ENCODE peak calls at places on chromosomes 2 and 18, in nine cellular contexts. T, V, R, M, K, O, N, G and Q are unnamed samples.

GRCh38 chr2:226984461-226985226 is 148.8 kb downstream of the RHBDD1 start:
- DNase-seq in G (no peak), R (peak), T (no peak), M (no peak), V (no peak), O (no peak), N (no peak), K (no peak), Q (no peak)

GRCh38 chr2:21395366-21395765 is 271.6 kb downstream of the TDRD15 start:
- DNase-seq in G (no peak), V (no peak), R (no peak), T (no peak), N (no peak), O (no peak), K (peak), M (no peak), Q (peak)

GRCh38 chr2:229434131-229434530 is 163.0 kb upstream of the PID1 start:
- DNase-seq in K (no peak), M (no peak), V (peak), G (no peak), T (no peak), R (no peak), N (no peak), O (no peak), Q (peak)

GRCh38 chr2:18901255-18901654 is 311.9 kb upstream of the NT5C1B start:
- DNase-seq in T (no peak), K (no peak), O (no peak), R (no peak), G (no peak), M (no peak), N (no peak), V (no peak), Q (no peak)

GRCh38 chr2:109266511-109266910 is 137.5 kb downstream of the SH3RF3 start:
- DNase-seq in O (no peak), G (no peak), T (no peak), R (no peak), K (no peak), N (peak), M (no peak), V (no peak), Q (no peak)

GRCh38 chr2:71892896-71893295 is 254.8 kb downstream of the CYP26B1 start:
- DNase-seq in M (no peak), K (no peak), O (no peak), G (no peak), V (no peak), R (no peak), N (no peak), T (no peak), Q (peak)

GRCh38 chr2:237062585-237062984 is 23.1 kb upstream of the COPS8 start:
- DNase-seq in T (no peak), O (peak), M (peak), G (no peak), N (no peak), R (no peak), K (no peak), V (peak), Q (peak)

GRCh38 chr2:19675003-19675629 is 226.7 kb downstream of the TTC32 start:
- DNase-seq in M (no peak), K (no peak), T (no peak), O (no peak), R (no peak), V (no peak), N (no peak), G (no peak), Q (no peak)

GRCh38 chr2:98280376-98281102 is 65.7 kb upstream of the CNGA3 start:
- DNase-seq in K (peak), M (peak), O (no peak), N (no peak), T (no peak), R (no peak), G (no peak), V (no peak), Q (no peak)

GRCh38 chr2:157327200-157327599 is 1.6 kb upstream of the ERMN start:
- DNase-seq in V (no peak), G (no peak), T (no peak), M (no peak), K (no peak), N (no peak), O (no peak), R (no peak), Q (no peak)

GRCh38 chr18:69951182-69951581 is 3.5 kb upstream of the CD226 start:
- DNase-seq in K (no peak), G (no peak), N (no peak), R (no peak), V (no peak), M (no peak), T (no peak), O (peak), Q (no peak)

GRCh38 chr2:12175323-12175722 is 428.9 kb downstream of the LPIN1 start:
- DNase-seq in K (no peak), G (no peak), M (no peak), R (no peak), O (no peak), V (no peak), N (no peak), T (no peak), Q (no peak)

GRCh38 chr2:79511320-79511951 is 1.4 kb upstream of the CTNNA2 start:
- DNase-seq in M (peak), R (peak), K (peak), V (peak), O (peak), G (peak), T (no peak), N (no peak), Q (peak)

GRCh38 chr2:170461875-170462274 is 253.3 kb upstream of the SP5 start:
- DNase-seq in G (no peak), M (peak), K (no peak), T (no peak), V (no peak), R (no peak), N (no peak), O (no peak), Q (peak)

GRCh38 chr2:128378231-128379020 is 59.8 kb upstream of the HS6ST1 start:
- DNase-seq in N (peak), K (no peak), V (no peak), G (no peak), R (no peak), O (no peak), M (no peak), T (no peak), Q (no peak)

GRCh38 chr2:207241198-207241597 is 75.5 kb upstream of the KLF7 start:
- DNase-seq in M (no peak), O (peak), R (no peak), V (peak), K (no peak), G (no peak), T (no peak), N (no peak), Q (peak)

GRCh38 chr18:39487932-39488331 is 1922.3 kb upstream of the CELF4 start:
- DNase-seq in G (no peak), O (no peak), M (no peak), V (no peak), T (no peak), N (no peak), R (no peak), K (peak), Q (no peak)

DNA sequence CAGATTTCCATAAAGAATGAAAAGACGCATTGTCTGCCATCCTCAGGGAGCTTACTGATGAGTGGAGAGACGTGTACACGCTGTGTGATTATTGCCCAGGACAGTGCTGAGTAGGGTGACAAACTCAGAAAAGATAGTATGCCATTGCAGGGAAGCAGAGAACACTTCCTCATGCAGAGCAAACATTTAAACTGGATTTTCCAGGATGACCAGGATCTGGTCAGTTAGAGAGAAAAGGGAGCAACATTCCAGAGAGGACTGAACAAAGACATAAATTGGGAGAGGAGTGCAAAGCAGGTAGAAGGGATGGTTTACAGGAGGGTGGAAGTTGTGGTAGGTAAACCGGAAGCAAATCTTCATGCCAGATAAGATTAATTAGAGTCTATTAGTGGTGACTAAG is 2.3 kb downstream of the SLC9A2 start:
- DNase-seq in K (no peak), V (peak), O (no peak), T (no peak), M (no peak), G (no peak), N (no peak), R (no peak), Q (no peak)
- TF ChIP-seq CTCF in K (no peak), V (no peak), O (no peak), T (no peak), M (no peak), G (no peak), N (no peak), R (no peak), Q (no peak)

DNA sequence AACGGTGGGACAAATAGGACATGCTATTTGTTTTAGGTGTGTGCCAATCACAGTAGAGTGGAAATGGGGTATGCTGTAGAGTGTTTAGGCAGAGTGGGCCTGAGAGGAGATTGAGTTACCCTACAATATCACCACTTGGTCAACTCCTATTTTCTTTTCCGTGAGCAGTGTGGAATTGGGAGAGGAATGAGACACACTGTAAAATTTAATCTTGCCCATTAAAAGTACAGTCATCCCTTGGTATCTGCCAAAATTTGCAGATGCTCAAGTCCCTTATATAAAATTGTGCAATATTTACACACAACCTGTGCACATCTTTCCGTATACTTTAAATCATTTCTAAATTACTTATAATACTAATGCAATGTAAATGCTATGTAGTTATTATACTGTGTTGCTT is 12.4 kb downstream of the FBXO48 start:
- DNase-seq in N (no peak), R (no peak), G (no peak), V (peak), K (no peak), O (no peak), M (no peak), T (no peak), Q (no peak)
- TF ChIP-seq CTCF in N (no peak), R (no peak), G (no peak), V (no peak), K (no peak), O (no peak), M (no peak), T (no peak), Q (no peak)

DNA sequence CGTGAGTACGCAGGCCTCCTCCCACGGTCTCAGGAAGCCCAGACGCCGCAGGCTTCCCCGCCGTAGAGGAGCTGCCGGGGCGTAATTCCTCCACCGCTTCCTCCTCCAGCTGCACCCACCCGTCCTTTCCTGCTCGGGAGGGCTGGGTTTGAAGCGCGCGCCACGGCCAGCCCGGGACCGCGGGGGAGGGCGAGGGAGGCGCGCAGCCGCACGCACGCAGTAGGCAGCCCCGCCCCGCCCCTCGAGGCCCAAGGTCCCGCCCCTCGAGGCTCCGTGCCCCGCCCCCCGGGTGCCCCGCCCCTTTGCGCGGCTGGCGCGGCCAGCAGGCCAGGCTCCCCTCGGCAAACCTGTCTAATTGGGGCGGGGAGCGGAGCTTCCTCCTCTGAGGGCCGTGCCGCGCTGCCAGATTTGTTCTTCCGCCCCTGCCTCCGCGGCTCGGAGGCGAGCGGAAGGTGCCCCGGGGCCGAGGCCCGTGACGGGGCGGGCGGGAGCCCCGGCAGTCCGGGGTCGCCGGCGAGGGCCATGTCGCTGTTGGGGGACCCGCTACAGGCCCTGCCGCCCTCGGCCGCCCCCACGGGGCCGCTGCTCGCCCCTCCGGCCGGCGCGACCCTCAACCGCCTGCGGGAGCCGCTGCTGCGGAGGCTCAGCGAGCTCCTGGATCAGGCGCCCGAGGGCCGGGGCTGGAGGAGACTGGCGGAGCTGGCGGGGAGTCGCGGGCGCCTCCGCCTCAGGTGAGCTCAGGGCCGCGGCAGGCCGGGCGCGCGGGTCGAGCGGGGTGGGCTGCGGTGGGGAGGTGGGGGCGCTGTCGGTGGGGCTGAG is at the start of gene MALT1:
- DNase-seq in T (peak), V (peak), N (peak), K (peak), O (peak), G (peak), M (peak), R (peak), Q (peak)
- TF ChIP-seq CTCF in T (no peak), V (peak), N (no peak), K (no peak), O (peak), G (no peak), M (peak), R (no peak), Q (no peak)

GRCh38 chr2:86225581-86225980 is 26.3 kb downstream of the MRPL35 start:
- DNase-seq in V (no peak), R (peak), T (peak), K (no peak), M (no peak), O (no peak), N (no peak), G (peak), Q (no peak)
- TF ChIP-seq CTCF in V (no peak), R (no peak), T (no peak), K (no peak), M (no peak), O (no peak), N (no peak), G (no peak), Q (no peak)